ENCODE peak calls at places on chromosomes 3 and 15, in four cellular contexts. H is CD8-positive, alpha-beta T cell; L is SJSA1; M is mammary epithelial cell. N is an unnamed sample.

GRCh38 chr3:20608054-20608738 is 422.2 kb upstream of the SGO1 start:
- DNase-seq in L (no peak), M (no peak), H (no peak), N (no peak)

GRCh38 chr15:67660446-67660845 is 117.9 kb downstream of the MAP2K5 start:
- DNase-seq in H (no peak), L (no peak), M (no peak), N (no peak)

GRCh38 chr3:69999191-70000027 is at the start of gene SAMMSON:
- DNase-seq in M (no peak), H (no peak), L (peak), N (no peak)

GRCh38 chr15:52529289-52529929 is 729 bp upstream of the MYO5A start:
- DNase-seq in M (no peak), L (no peak), H (peak), N (no peak)

GRCh38 chr3:123745184-123745855 is 138.8 kb downstream of the MYLK start:
- DNase-seq in H (no peak), L (no peak), M (no peak), N (no peak)

GRCh38 chr3:50342818-50343633 is 2.4 kb upstream of the RASSF1 start:
- DNase-seq in L (no peak), H (no peak), M (no peak), N (no peak)

GRCh38 chr3:133890037-133890436 is 5.6 kb downstream of the RAB6B start:
- DNase-seq in L (no peak), H (no peak), M (no peak), N (no peak)

GRCh38 chr15:29750754-29751153 is 71.5 kb downstream of the TJP1 start:
- DNase-seq in M (no peak), L (no peak), H (no peak), N (no peak)

GRCh38 chr3:190811775-190812480 is 50.6 kb downstream of the GMNC start:
- DNase-seq in L (peak), H (no peak), M (peak), N (no peak)

GRCh38 chr3:52343946-52344600 is 28.0 kb downstream of the DNAH1 start:
- DNase-seq in L (no peak), H (no peak), M (no peak), N (no peak)

GRCh38 chr3:42159706-42160472 is 68.7 kb downstream of the TRAK1 start:
- DNase-seq in M (peak), L (no peak), H (peak), N (peak)

GRCh38 chr3:25611193-25611592 is 53.5 kb downstream of the TOP2B start:
- DNase-seq in H (no peak), M (no peak), L (no peak), N (no peak)

GRCh38 chr3:194184265-194184751 is 48.4 kb downstream of the HES1 start:
- DNase-seq in L (peak), H (no peak), M (no peak), N (no peak)

GRCh38 chr15:38076806-38077205 is 142.4 kb downstream of the TMCO5A start:
- DNase-seq in M (no peak), L (peak), H (no peak), N (no peak)

GRCh38 chr3:114496466-114496865 is 202.6 kb downstream of the TIGIT start:
- DNase-seq in M (no peak), H (no peak), L (no peak), N (no peak)

GRCh38 chr3:140223631-140224030 is 288.6 kb downstream of the CLSTN2 start:
- DNase-seq in M (peak), H (no peak), L (no peak), N (peak)

GRCh38 chr3:141093971-141094401 is 42.8 kb downstream of the SPSB4 start:
- DNase-seq in L (no peak), M (peak), H (no peak), N (peak)

DNA sequence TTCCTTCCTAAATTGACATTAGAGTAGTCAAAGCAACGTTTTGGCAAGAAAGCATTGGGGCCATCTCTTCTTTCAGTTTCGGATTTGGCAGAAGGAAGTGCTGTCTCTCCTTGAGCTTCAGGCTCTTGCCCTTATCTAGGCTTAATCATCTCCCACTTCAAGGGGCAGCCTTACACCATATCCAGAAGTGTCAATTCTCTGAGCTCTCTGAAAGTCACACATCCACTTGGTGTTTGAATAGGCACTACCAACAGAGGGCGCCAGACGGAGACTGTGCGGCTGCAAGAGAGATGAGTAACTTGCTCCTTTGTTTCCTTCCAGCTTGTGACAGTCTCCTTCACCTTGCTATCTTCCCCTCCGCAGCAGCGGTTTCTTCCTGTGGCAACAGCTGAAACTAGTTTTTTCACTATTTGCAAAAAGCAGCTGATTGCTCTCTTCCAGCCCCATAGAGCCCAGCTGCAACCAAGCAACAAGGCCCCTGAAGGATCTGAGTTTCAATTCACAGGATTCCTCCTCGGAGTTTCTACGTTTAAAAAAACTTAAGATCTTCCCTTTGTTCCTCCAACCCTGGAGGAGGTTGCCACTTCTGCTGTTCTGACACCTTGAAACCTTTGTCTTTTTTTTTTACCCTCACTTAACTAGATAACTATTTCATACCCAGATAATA is 147.0 kb upstream of the SLCO3A1 start:
- DNase-seq in L (peak), M (peak), H (peak), N (peak)
- H3K27ac ChIP-seq in L (no peak), M (no peak), H (no peak), N (no peak)

GRCh38 chr3:71722693-71723092 is 2.5 kb downstream of the EIF4E3 start:
- DNase-seq in M (no peak), L (no peak), H (no peak), N (no peak)
- H3K27ac ChIP-seq in M (no peak), L (no peak), H (no peak), N (no peak)

GRCh38 chr3:98761656-98762229 is 1.4 kb upstream of the ST3GAL6 start:
- DNase-seq in H (no peak), L (no peak), M (no peak), N (no peak)
- H3K27ac ChIP-seq in H (no peak), L (no peak), M (no peak), N (no peak)

DNA sequence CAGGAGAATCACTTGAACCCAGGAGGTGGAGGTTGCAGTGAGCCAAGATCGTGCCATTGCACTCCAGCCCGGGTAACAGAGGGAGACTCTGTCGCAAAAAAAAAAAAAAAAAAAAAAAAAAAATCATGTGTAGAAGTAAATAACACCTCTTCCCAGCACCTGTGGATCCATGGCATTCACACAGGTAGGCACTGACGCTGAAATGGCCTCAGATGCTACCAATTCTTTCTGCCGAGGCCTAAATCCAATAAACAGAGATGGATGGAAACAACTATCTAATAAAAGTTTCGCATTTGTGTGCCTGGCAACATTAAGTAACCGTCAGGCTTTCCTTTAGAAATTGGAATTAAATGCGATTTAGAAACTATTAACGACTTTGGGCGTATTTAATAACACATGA is 10.3 kb upstream of the LRRC2 start:
- DNase-seq in H (no peak), L (no peak), M (no peak), N (no peak)
- H3K27ac ChIP-seq in H (no peak), L (no peak), M (no peak), N (no peak)